ENCODE peak calls at places on chromosomes 11 and 22, in five cellular contexts. J, T, C, Q and W are unnamed samples.
A peak's percentile ranks its signal among the peaks of the same experiment; 100 is the strongest.

GRCh38 chr11:16881074-16881709 is 133.0 kb downstream of the PLEKHA7 start:
- DNase-seq in J (no peak), T (peak; percentile 81), C (no peak), Q (no peak), W (no peak)

GRCh38 chr22:22666307-22667091 is 22.1 kb downstream of the GGTLC2 start:
- DNase-seq in J (no peak), T (no peak), C (no peak), Q (peak; percentile 10), W (no peak)

GRCh38 chr22:38921126-38921525 is 36.3 kb upstream of the APOBEC3A start:
- DNase-seq in J (no peak), T (no peak), C (peak; percentile 95), Q (no peak), W (no peak)

GRCh38 chr22:19843107-19843856 is 11.4 kb downstream of the GNB1L start:
- DNase-seq in J (no peak), T (no peak), C (no peak), Q (no peak), W (no peak)

GRCh38 chr11:134578807-134579708 is 167.0 kb upstream of the B3GAT1 start:
- DNase-seq in J (no peak), T (no peak), C (no peak), Q (no peak), W (no peak)

GRCh38 chr11:100963375-100963774 is 166.2 kb downstream of the PGR start:
- DNase-seq in J (no peak), T (no peak), C (no peak), Q (no peak), W (no peak)

GRCh38 chr11:47891886-47892285 is 43.7 kb upstream of the NUP160 start:
- DNase-seq in J (no peak), T (no peak), C (no peak), Q (no peak), W (no peak)

GRCh38 chr11:48020092-48020755 is 39.9 kb downstream of the PTPRJ start:
- DNase-seq in J (no peak), T (no peak), C (no peak), Q (no peak), W (no peak)

GRCh38 chr11:82719316-82719715 is 14.3 kb downstream of the FAM181B start:
- DNase-seq in J (no peak), T (no peak), C (no peak), Q (no peak), W (no peak)

GRCh38 chr22:45671051-45671782 is 417 bp upstream of the ATXN10 start:
- DNase-seq in J (no peak), T (no peak), C (no peak), Q (no peak), W (no peak)

GRCh38 chr22:28444659-28445058 is 235.0 kb downstream of the TTC28 start:
- DNase-seq in J (no peak), T (no peak), C (no peak), Q (no peak), W (no peak)

GRCh38 chr22:36285545-36285944 is 32.6 kb downstream of the APOL1 start:
- DNase-seq in J (no peak), T (peak; percentile 62), C (no peak), Q (no peak), W (no peak)

GRCh38 chr11:46390331-46391171 is 1.0 kb downstream of the CHRM4 start:
- DNase-seq in J (no peak), T (no peak), C (no peak), Q (no peak), W (no peak)

GRCh38 chr11:41845066-41845465 is 385.6 kb upstream of the LRRC4C start:
- DNase-seq in J (no peak), T (no peak), C (no peak), Q (no peak), W (no peak)

GRCh38 chr11:58428021-58428420 is at the start of gene OR5B2:
- DNase-seq in J (no peak), T (no peak), C (no peak), Q (no peak), W (no peak)

GRCh38 chr11:47099213-47099917 is 77.3 kb downstream of the ARFGAP2 start:
- DNase-seq in J (no peak), T (no peak), C (no peak), Q (no peak), W (no peak)

GRCh38 chr11:100629671-100630070 is 57.4 kb upstream of the ARHGAP42 start:
- DNase-seq in J (no peak), T (no peak), C (peak; percentile 11), Q (no peak), W (no peak)

GRCh38 chr22:19271856-19272535 is 19.5 kb downstream of the CLTCL1 start:
- DNase-seq in J (no peak), T (no peak), C (peak; percentile 55), Q (no peak), W (no peak)

GRCh38 chr11:27166130-27166529 is 125.5 kb downstream of the BBOX1 start:
- DNase-seq in J (no peak), T (no peak), C (no peak), Q (no peak), W (no peak)

GRCh38 chr11:2534131-2534956 is 89.5 kb downstream of the KCNQ1 start:
- DNase-seq in J (no peak), T (peak; percentile 65), C (no peak), Q (no peak), W (no peak)

GRCh38 chr11:15580056-15580774 is 465.5 kb downstream of the INSC start:
- DNase-seq in J (no peak), T (no peak), C (no peak), Q (no peak), W (no peak)